ENCODE peak calls at places on chromosomes 3 and 15, in four cellular contexts. W is GM06990, K is astrocyte, X is astrocyte of the spinal cord. M is an unnamed sample.

GRCh38 chr3:136250862-136251460 is 821 bp downstream of the PCCB start:
- DNase-seq in W (peak), K (peak), X (peak), M (peak)

GRCh38 chr15:91939432-91939831 is 85.9 kb downstream of the SLCO3A1 start:
- DNase-seq in W (no peak), K (no peak), X (no peak), M (no peak)

GRCh38 chr3:56758539-56758981 is 43.2 kb downstream of the ARHGEF3 start:
- DNase-seq in W (peak), K (peak), X (peak), M (peak)

GRCh38 chr15:71810256-71811035 is at the start of gene NR2E3:
- DNase-seq in W (no peak), K (no peak), X (no peak), M (no peak)

GRCh38 chr3:188092648-188093047 is 61.3 kb upstream of the LPP start:
- DNase-seq in W (no peak), K (no peak), X (no peak), M (peak)

GRCh38 chr15:88606437-88606794 is 14.7 kb upstream of the AEN start:
- DNase-seq in W (no peak), K (no peak), X (no peak), M (no peak)

GRCh38 chr3:188531210-188531609 is 377.3 kb downstream of the LPP start:
- DNase-seq in W (no peak), K (peak), X (peak), M (peak)

GRCh38 chr3:170563712-170564423 is 22.0 kb downstream of the SLC7A14 start:
- DNase-seq in W (peak), K (peak), X (peak), M (peak)

GRCh38 chr3:123385072-123385471 is 63.8 kb downstream of the ADCY5 start:
- DNase-seq in W (no peak), K (no peak), X (no peak), M (peak)

GRCh38 chr15:74541494-74542191 is 623 bp downstream of the ARID3B start:
- DNase-seq in W (peak), K (peak), X (peak), M (peak)

GRCh38 chr3:72338942-72339749 is 509.1 kb downstream of the SHQ1 start:
- DNase-seq in W (no peak), K (peak), X (peak), M (peak)

GRCh38 chr3:185402561-185402960 is 39.6 kb downstream of the MAP3K13 start:
- DNase-seq in W (no peak), K (peak), X (peak), M (peak)

GRCh38 chr3:168688267-168688666 is 592.5 kb upstream of the GOLIM4 start:
- DNase-seq in W (no peak), K (no peak), X (no peak), M (no peak)

GRCh38 chr3:156816091-156816793 is 9.9 kb upstream of the LEKR1 start:
- DNase-seq in W (peak), K (peak), X (peak), M (peak)

GRCh38 chr15:48355377-48355776 is 24.1 kb downstream of the DUT start:
- DNase-seq in W (no peak), K (peak), X (peak), M (peak)

GRCh38 chr3:74067296-74067695 is 442.6 kb upstream of the PDZRN3 start:
- DNase-seq in W (no peak), K (no peak), X (peak), M (peak)

GRCh38 chr3:193510154-193510553 is 44.5 kb downstream of the ATP13A4 start:
- DNase-seq in W (no peak), K (no peak), X (no peak), M (no peak)

GRCh38 chr3:128970741-128971048 is 23.2 kb downstream of the CFAP92 start:
- DNase-seq in W (no peak), K (no peak), X (no peak), M (no peak)

GRCh38 chr15:96183020-96183926 is 147.2 kb upstream of the NR2F2 start:
- DNase-seq in W (no peak), K (no peak), X (no peak), M (no peak)

GRCh38 chr3:43035801-43036340 is 56.8 kb downstream of the GASK1A start:
- DNase-seq in W (no peak), K (no peak), X (no peak), M (no peak)

GRCh38 chr15:38195191-38195901 is 57.3 kb upstream of the SPRED1 start:
- DNase-seq in W (no peak), K (no peak), X (no peak), M (no peak)

GRCh38 chr3:14490831-14491230 is 49.3 kb downstream of the GRIP2 start:
- DNase-seq in W (no peak), K (no peak), X (no peak), M (no peak)

GRCh38 chr3:54968546-54969172 is 40.8 kb upstream of the LRTM1 start:
- DNase-seq in W (no peak), K (peak), X (peak), M (peak)

GRCh38 chr3:54965746-54966145 is 37.9 kb upstream of the LRTM1 start:
- DNase-seq in W (no peak), K (peak), X (peak), M (peak)

GRCh38 chr3:54966979-54967378 is 39.1 kb upstream of the LRTM1 start:
- DNase-seq in W (no peak), K (no peak), X (no peak), M (no peak)

GRCh38 chr3:54969652-54970051 is 41.8 kb upstream of the LRTM1 start:
- DNase-seq in W (no peak), K (peak), X (no peak), M (no peak)

DNA sequence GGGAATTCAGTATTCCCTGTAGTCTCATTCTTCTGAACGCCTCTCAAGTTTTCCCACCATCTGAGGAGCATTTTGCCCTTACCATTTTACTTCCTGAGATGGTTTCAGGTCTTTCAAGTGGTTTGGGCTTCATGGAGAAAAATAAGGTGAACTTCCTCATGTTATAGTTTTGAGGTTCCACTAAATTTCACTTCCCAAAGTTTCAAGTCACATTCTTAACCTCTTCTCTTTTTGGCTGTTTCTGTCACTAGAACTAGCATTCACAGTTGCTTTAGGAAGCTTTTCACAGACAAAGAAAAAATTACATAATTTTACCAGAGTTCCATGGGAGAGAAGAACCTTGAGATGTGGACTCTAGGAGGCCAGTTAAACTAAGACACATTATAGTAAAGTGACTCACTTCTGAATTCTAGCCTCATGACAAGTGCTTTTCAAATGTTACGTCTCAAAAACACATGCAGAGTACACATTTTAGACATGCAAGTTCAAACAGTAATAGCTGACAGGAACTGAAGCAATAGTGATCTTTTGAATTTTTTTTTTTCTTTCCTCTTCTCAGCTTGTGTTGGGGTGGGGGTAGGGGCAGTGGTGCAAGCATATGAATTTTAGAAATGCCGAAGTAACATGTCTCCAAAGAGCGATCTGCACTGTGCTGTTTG is 39.9 kb upstream of the LRTM1 start:
- DNase-seq in W (no peak), K (peak), X (peak), M (peak)
- H3K4me3 ChIP-seq in W (no peak), K (peak), X (no peak), M (peak)

DNA sequence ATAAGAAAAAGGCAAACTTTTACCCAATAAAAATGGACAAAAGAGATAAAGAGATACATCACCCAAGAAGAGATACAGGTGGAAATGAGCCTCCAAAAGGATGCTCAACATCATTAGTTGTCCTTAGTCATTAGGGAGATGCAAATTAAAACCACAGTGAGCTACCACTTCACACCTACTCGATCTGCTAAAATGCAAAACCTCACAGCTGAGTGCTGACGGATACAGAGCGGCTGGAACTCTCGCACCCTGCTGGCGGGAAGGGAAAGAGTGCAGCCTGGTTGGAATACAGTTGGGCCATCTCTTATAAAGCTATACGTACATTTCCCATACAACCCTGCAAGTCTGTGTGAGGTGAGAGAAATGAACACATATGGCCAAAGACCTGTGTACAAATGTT is 78.5 kb upstream of the PRR20G start:
- DNase-seq in W (no peak), K (no peak), X (no peak), M (peak)
- TF ChIP-seq CTCF in W (no peak), K (no peak), X (peak), M (peak)

DNA sequence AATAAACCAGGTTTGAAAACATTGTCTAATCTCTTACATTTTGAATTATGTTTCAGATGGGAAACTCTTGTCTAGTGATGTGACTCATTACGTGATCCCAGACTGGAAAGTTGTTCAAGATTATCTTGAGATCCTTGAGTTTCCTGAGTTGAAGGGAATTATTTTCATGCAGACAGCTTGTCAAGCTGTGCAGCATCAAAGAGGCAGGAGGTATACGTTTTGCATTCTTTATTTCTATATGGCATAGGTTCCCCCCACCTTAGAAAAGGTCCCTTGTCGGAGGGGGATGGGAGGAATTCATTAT is 1.5 kb downstream of the DIS3L start:
- DNase-seq in W (no peak), K (peak), X (no peak), M (peak)
- H3K4me3 ChIP-seq in W (peak), K (peak), X (no peak), M (no peak)

DNA sequence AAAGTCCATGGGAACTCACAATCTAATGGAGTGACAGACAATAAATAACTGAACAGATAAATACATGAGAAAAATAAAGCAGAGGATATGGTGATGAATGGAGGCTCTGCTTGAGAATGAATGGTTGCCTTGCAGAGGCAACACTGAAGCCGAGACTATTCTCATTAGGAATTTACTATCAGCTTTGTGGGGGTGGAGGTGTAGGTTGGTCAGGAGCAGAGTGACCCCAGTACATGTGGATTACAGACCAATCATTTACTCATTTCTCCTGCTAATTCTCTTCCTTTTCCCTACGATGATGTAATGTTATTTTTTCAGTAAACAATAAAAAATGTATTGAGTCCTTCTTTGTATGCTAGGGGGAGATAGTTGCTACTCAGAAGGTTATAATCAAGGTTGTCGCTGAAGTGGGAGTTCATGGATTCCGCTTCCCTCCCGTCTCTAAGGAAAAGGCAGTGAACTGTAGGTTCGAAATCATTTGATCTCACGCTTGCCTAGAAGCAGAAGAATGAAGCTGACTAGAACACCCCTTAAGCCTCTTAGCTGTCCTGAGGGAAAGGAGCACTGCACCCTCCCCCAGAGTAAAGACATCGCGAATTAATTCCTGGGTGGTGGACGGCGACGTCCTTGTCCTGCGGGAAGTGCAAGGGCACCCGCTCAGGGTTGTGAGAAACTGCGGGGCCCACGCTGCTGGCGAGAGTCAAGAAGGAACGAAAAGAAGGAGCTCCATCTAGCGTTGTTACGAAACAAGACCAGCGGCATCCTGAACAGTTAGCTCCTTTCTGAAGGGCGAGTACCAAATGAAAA is 213.1 kb upstream of the PFN2 start:
- DNase-seq in W (peak), K (peak), X (peak), M (peak)
- TF ChIP-seq CTCF in W (peak), K (peak), X (peak), M (peak)

DNA sequence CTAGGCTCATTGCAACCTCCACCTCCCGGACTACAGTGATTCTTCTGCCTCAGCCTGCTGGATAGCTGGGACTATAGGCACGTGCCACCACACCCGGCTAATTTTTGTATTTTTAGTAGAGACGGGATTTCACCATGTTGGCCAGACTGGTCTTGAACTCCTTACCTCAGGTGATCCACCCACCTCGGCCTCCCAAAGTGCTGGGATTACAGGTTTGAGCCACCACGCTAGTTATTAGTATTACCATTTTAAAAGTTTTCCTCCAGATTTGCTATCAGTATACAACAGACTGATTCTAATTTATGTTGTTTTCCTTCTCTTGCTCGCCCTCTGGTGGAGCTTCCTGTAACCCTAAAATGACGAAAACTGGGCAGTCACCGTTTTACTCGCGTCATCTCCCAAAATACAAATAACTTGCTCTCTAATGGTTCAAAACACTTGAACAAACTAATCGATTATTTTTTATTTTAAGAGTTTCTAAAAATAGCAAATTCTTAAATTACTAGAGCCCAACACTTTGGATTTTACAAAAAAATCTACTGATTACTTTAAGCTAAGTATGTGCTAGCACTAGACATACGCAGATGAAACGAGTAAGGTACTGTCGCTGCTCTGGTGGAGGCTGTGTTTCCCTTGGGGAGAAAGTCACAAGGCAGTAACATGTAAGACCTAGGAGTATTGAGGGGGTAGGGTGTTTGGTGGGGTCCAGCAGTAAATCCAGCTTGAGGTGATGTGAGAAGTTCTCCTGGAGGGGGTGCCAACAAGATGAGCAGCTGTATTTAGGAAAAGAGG is 203.3 kb downstream of the MBNL1 start:
- DNase-seq in W (peak), K (peak), X (peak), M (peak)
- H3K4me3 ChIP-seq in W (no peak), K (no peak), X (no peak), M (peak)

DNA sequence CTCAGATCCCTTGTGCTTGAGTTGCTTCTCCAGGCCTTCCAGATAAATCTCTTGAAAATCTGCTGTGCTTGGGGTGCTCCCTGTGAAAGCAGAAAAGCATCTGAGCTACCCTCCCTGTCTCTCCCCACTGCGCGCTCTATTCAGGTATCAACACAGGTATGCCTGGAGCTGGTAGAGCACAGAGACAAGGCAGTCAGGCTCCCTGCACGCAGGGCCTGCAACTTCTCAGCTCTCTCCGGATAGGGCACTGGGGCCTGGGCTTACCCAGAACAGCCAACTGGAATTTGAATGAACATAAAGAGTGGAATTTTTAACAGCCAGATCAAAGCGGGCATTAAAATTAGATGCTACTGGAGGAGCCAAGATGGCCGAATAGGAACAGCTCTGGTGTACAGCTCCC is 183.6 kb downstream of the XXYLT1 start:
- DNase-seq in W (no peak), K (no peak), X (no peak), M (no peak)
- TF ChIP-seq CTCF in W (no peak), K (no peak), X (no peak), M (no peak)

DNA sequence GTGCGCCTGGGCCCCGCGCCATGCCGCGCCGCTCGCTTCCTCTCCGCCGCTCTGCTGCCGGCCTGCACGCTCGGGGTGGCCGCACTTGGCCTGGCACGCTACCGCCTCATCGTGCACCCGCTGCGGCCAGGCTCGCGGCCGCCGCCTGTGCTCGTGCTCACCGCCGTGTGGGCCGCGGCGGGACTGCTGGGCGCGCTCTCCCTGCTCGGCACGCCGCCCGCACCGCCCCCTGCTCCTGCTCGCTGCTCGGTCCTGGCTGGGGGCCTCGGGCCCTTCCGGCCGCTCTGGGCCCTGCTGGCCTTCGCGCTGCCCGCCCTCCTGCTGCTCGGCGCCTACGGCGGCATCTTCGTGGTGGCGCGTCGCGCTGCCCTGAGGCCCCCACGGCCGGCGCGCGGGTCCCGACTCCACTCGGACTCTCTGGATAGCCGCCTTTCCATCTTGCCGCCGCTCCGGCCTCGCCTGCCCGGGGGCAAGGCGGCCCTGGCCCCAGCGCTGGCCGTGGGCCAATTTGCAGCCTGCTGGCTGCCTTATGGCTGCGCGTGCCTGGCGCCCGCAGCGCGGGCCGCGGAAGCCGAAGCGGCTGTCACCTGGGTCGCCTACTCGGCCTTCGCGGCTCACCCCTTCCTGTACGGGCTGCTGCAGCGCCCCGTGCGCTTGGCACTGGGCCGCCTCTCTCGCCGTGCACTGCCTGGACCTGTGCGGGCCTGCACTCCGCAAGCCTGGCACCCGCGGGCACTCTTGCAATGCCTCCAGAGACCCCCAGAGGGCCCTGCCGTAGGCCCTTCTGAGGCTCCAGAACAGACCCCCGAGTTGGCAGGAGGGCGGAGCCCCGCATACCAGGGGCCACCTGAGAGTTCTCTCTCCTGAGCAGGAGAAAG is 951 bp downstream of the GPR62 start:
- DNase-seq in W (no peak), K (peak), X (peak), M (peak)
- H3K4me3 ChIP-seq in W (no peak), K (peak), X (no peak), M (peak)

DNA sequence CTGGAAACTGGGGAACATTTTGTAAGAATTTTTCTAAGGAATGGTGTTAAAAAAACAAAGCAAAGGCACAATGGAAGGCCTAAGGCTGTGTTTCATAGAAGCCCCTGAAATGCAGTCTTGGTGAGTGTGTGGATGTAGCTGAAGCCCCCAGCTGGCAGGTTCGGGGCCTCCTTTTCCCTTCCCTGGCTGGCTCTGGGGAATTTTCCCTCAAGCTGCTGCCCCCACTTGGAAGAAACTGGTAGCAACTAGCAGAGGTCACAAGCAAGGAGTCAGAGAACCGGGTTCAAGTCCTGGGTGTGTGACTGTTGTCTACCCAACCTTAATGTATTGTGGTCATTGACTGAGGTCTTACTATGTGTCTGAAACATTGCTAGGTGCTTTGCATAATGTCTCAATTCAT is 85.3 kb upstream of the MYZAP start:
- DNase-seq in W (no peak), K (no peak), X (no peak), M (no peak)
- TF ChIP-seq CTCF in W (peak), K (no peak), X (peak), M (peak)

DNA sequence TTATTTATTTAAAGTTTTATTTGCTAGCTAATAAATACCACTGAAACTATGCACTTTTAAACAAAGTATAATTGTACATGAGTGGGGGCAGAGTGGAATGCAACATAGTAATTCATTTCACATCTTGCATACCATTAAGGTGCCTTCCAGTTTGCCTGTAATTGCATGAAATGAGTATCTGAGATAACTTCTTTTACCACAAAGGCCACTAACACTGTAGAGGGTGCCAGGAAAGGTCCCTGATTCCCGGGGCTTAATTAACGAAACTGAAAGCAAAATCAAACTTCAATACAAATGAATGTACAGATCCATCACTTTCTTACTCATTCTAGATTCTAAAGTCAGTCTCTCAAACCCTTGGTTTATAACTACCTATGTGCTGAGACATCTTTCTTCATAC is 2.1 kb downstream of the CD47 start:
- DNase-seq in W (peak), K (peak), X (peak), M (peak)
- H3K4me3 ChIP-seq in W (peak), K (peak), X (peak), M (no peak)

M was measured in choroid plexus epithelial cell.